ENCODE peak calls at places on chromosomes 2 and 18, in nine cellular contexts. D is psoas muscle; F is AG04450; J is lower lobe of right lung; O is body of pancreas; K is heart left ventricle; Q is coronary artery; R is CD8-positive, alpha-beta T cell; H is neuronal stem cell. N is an unnamed sample.

GRCh38 chr2:127575941-127576432 is 40.5 kb downstream of the MYO7B start:
- DNase-seq in H (no peak), F (no peak), D (no peak), R (no peak), K (no peak), Q (no peak), O (no peak), J (no peak), N (no peak)

GRCh38 chr2:166612214-166612613 is 118.2 kb upstream of the SCN7A start:
- DNase-seq in D (no peak), R (no peak), H (no peak), J (no peak), Q (no peak), K (no peak), F (no peak), O (no peak), N (no peak)

GRCh38 chr2:196944570-196944969 is 18.1 kb upstream of the PGAP1 start:
- DNase-seq in R (no peak), O (no peak), K (no peak), Q (no peak), H (no peak), J (no peak), F (no peak), D (no peak), N (no peak)

GRCh38 chr18:11377766-11378540 is 228.6 kb upstream of the PIEZO2 start:
- DNase-seq in O (no peak), K (no peak), R (no peak), F (no peak), H (no peak), D (no peak), J (no peak), Q (no peak), N (no peak)

GRCh38 chr2:105856576-105856975 is 111.9 kb downstream of the NCK2 start:
- DNase-seq in H (no peak), D (no peak), O (no peak), F (no peak), R (no peak), Q (no peak), J (no peak), K (no peak), N (no peak)

GRCh38 chr2:137950238-137950637 is 14.0 kb upstream of the HNMT start:
- DNase-seq in J (no peak), R (no peak), K (no peak), D (no peak), H (no peak), F (no peak), O (no peak), Q (no peak), N (no peak)

GRCh38 chr2:206255003-206255402 is 19.5 kb upstream of the ZDBF2 start:
- DNase-seq in O (no peak), J (no peak), D (no peak), H (no peak), R (no peak), K (no peak), Q (no peak), F (no peak), N (no peak)

GRCh38 chr2:196338440-196338839 is 167.1 kb upstream of the STK17B start:
- DNase-seq in H (no peak), K (no peak), F (no peak), R (no peak), O (no peak), D (no peak), Q (no peak), J (no peak), N (no peak)

GRCh38 chr2:26317377-26318105 is 28.4 kb upstream of the SELENOI start:
- DNase-seq in J (no peak), F (no peak), D (no peak), Q (no peak), H (no peak), K (no peak), R (no peak), O (no peak), N (no peak)

GRCh38 chr2:173109253-173110188 is 33.9 kb downstream of the MAP3K20 start:
- DNase-seq in H (no peak), F (peak), Q (no peak), K (no peak), O (no peak), J (no peak), R (no peak), D (no peak), N (no peak)

GRCh38 chr2:74708883-74709282 is 54.8 kb downstream of the SEMA4F start:
- DNase-seq in K (no peak), F (peak), Q (no peak), R (no peak), H (no peak), J (no peak), D (no peak), O (no peak), N (peak)

GRCh38 chr2:240798327-240798905 is 21.6 kb downstream of the KIF1A start:
- DNase-seq in J (no peak), H (no peak), R (no peak), F (no peak), K (no peak), O (no peak), D (no peak), Q (no peak), N (no peak)

GRCh38 chr18:69969491-69969890 is 21.8 kb upstream of the CD226 start:
- DNase-seq in F (no peak), Q (no peak), J (no peak), R (no peak), K (no peak), O (no peak), H (no peak), D (no peak), N (no peak)

GRCh38 chr2:238242731-238243495 is 3.1 kb upstream of the HES6 start:
- DNase-seq in F (no peak), Q (peak), D (peak), R (no peak), K (no peak), J (no peak), O (peak), H (no peak), N (no peak)

GRCh38 chr2:240405654-240406313 is 29.7 kb upstream of the GPC1 start:
- DNase-seq in Q (no peak), J (no peak), R (no peak), D (no peak), K (no peak), H (no peak), F (no peak), O (no peak), N (peak)

GRCh38 chr2:237379636-237380035 is 34.3 kb downstream of the COL6A3 start:
- DNase-seq in K (no peak), F (no peak), D (no peak), O (no peak), Q (no peak), H (no peak), J (no peak), R (no peak), N (no peak)

GRCh38 chr2:181306785-181307184 is 150.4 kb upstream of the ITGA4 start:
- DNase-seq in K (no peak), J (no peak), D (no peak), F (no peak), R (no peak), O (no peak), H (no peak), Q (no peak), N (no peak)

GRCh38 chr2:224523626-224524577 is 61.3 kb downstream of the CUL3 start:
- DNase-seq in Q (no peak), J (no peak), D (no peak), F (no peak), H (no peak), O (no peak), R (no peak), K (no peak), N (no peak)

GRCh38 chr18:58140366-58141325 is 96.6 kb downstream of the NEDD4L start:
- DNase-seq in K (no peak), J (no peak), H (no peak), R (no peak), O (no peak), Q (no peak), D (no peak), F (no peak), N (no peak)

GRCh38 chr2:74894261-74895030 is 60.5 kb downstream of the HK2 start:
- DNase-seq in K (no peak), D (no peak), Q (no peak), R (no peak), F (no peak), O (no peak), J (no peak), H (no peak), N (no peak)

GRCh38 chr18:62450546-62451395 is 72.1 kb upstream of the ZCCHC2 start:
- DNase-seq in K (peak), J (peak), R (no peak), O (peak), F (no peak), Q (peak), H (no peak), D (peak), N (peak)

GRCh38 chr2:144582651-144583361 is 62.9 kb upstream of the ZEB2 start:
- DNase-seq in F (no peak), R (no peak), Q (no peak), H (no peak), O (no peak), K (no peak), J (no peak), D (no peak), N (no peak)

GRCh38 chr18:11570073-11570588 is 39.3 kb upstream of the SLC35G4 start:
- DNase-seq in J (no peak), O (no peak), D (no peak), R (no peak), F (no peak), H (no peak), Q (no peak), K (no peak), N (no peak)

GRCh38 chr2:219175928-219176817 is 552 bp downstream of the CNPPD1 start:
- DNase-seq in Q (peak), K (peak), D (peak), O (peak), F (no peak), J (peak), R (no peak), H (peak), N (no peak)

GRCh38 chr2:39606585-39606984 is 59.1 kb upstream of the TMEM178A start:
- DNase-seq in Q (no peak), K (no peak), O (no peak), F (no peak), D (no peak), J (no peak), H (no peak), R (no peak), N (no peak)

GRCh38 chr2:37890893-37891495 is 34.1 kb upstream of the RMDN2 start:
- DNase-seq in J (peak), Q (no peak), D (peak), H (peak), O (peak), F (no peak), K (peak), R (peak), N (no peak)

GRCh38 chr2:50126845-50127244 is 905.1 kb downstream of the NRXN1 start:
- DNase-seq in J (no peak), R (no peak), O (no peak), F (no peak), K (no peak), Q (no peak), D (no peak), H (no peak), N (no peak)

GRCh38 chr2:64751286-64752260 is 97.9 kb upstream of the SERTAD2 start:
- DNase-seq in H (no peak), D (no peak), K (peak), R (no peak), Q (no peak), J (peak), O (peak), F (peak), N (peak)

GRCh38 chr18:33944493-33944892 is 280.2 kb downstream of the NOL4 start:
- DNase-seq in O (no peak), H (no peak), R (no peak), Q (no peak), J (no peak), K (no peak), D (no peak), F (no peak), N (no peak)

DNA sequence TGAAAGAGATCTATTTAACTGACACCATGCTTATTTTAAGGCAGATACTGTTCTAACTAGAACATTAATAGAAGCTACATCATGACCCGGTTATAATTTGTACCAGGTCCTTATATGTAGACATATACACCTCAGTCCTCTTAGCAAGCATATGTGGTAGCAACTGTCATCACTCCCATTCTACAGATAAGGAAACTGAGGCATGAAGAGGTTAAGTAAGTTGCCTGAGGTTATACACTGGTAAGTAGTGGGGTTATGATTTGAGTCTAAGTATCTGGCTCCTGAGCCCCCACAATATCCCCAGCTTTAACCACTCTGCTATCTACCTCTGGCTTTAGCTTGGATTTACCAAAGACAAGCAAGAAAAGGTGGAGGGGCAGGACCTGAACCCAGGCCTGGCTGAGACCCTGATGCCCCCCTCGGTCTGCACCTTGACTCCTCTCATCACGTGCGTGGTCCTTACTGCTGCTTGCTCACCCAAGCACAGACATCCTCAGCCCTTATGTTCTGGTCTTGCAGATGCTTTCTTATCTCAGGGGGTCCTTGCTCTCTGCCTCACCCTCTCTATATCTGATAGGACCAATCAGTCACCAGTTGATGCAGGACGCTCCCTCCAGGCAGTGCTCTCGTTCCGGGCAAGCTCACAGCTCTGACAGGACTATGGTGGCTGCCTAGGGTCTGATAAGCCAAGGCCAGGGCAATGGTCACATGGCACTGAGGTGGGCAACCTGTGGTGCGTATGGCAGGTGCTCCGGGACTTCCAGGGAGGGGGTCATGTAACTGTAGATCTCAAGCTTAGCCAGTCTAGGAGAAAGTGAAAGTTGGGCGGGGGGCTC is 4.0 kb downstream of the DYSF start:
- DNase-seq in F (no peak), J (no peak), H (no peak), D (no peak), K (no peak), R (no peak), O (no peak), Q (no peak), N (no peak)
- H3K27ac ChIP-seq in F (no peak), J (no peak), H (no peak), D (peak), K (peak), R (no peak), O (no peak), Q (no peak), N (no peak)

DNA sequence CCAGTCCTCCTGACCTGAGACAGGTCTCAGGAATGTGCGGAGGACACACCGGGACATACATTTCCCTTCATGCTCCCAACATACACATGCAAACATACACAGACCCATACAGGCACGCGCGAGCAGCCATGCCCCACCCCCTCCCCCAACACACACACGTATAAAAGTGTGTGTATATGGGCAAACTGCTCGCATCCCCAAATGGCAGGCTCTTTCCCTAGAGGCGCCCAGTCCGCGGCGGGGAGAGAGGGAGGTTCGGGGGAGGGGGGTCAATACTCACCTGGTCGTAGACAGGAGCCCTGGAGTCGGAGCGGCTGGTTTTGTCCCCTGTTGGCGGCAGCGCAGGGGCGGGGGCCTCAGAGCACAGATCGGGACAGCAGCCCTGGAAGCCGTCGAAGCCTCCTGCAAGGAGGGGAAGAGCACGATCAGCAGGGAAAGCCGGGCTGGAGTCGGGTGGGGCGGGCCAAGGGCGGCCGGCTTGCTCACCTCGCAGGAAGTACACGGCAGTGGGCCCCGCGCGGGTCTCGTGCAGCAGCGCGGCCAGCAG is 686 bp downstream of the DUSP2 start:
- DNase-seq in H (no peak), Q (no peak), O (peak), R (no peak), D (no peak), J (peak), K (no peak), F (no peak), N (peak)
- H3K27ac ChIP-seq in H (no peak), Q (no peak), O (no peak), R (peak), D (peak), J (peak), K (no peak), F (no peak), N (no peak)

GRCh38 chr2:48112911-48113687 is 206.8 kb upstream of the FBXO11 start:
- DNase-seq in D (no peak), J (no peak), K (no peak), R (no peak), Q (no peak), O (no peak), F (no peak), H (no peak), N (no peak)

GRCh38 chr2:48113767-48114166 is 207.5 kb upstream of the FBXO11 start:
- DNase-seq in R (no peak), Q (no peak), F (no peak), O (no peak), K (no peak), J (no peak), H (no peak), D (no peak), N (no peak)

GRCh38 chr2:48110497-48110896 is 204.2 kb upstream of the FBXO11 start:
- DNase-seq in R (no peak), D (no peak), Q (no peak), O (no peak), F (no peak), K (no peak), J (no peak), H (no peak), N (no peak)

GRCh38 chr2:48116518-48116917 is 210.2 kb upstream of the FBXO11 start:
- DNase-seq in Q (no peak), R (no peak), D (no peak), O (no peak), F (no peak), J (no peak), H (no peak), K (no peak), N (no peak)

DNA sequence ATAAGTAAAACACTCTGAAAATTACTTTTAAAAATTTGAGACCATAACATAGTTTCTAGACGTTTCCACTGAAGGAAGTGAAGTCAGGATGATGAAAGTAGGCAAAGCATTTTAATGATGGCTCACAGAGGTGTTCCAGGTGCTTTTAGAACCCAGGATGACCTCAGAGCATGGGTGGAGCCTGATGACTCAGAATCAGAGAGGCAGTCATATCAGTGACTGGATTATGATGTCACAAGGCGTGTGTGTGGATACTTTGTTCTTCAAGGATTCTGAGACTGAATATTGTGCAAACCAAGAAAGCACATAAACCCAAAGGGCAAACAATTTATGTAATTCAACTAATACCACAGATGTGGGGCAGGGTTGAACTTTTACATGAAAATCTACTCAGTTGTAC is 208.0 kb upstream of the FBXO11 start:
- DNase-seq in R (no peak), Q (no peak), H (no peak), K (no peak), D (no peak), O (no peak), F (no peak), J (no peak), N (peak)
- H3K27ac ChIP-seq in R (no peak), Q (no peak), H (no peak), K (no peak), D (no peak), O (no peak), F (no peak), J (no peak), N (peak)

DNA sequence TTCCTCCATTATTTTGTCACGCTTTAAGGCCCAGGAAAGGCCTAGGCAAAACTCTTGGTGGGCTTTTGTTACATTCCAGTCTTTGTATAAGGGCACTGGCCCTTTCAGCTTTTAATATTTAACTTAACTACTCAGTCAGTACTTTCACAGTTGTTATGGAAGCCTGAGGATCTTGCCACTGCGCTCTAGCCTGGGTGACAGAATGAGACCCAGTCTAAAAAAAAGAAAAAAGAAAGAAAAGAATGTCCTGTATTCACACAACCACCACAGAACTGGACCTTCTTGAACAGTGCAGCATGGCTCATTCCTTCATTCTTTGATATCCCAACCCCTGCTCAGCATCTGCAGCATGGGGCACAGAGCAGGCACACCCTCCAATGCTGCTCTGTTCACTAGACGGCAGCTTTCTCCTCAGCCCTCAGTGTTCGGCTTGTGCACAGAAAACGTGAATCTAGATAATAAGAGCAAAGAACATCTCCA is 93.4 kb upstream of the MSH2 start:
- DNase-seq in F (no peak), Q (no peak), R (no peak), K (no peak), O (no peak), D (no peak), J (peak), H (no peak), N (no peak)
- H3K27ac ChIP-seq in F (no peak), Q (no peak), R (no peak), K (peak), O (no peak), D (no peak), J (peak), H (peak), N (no peak)

DNA sequence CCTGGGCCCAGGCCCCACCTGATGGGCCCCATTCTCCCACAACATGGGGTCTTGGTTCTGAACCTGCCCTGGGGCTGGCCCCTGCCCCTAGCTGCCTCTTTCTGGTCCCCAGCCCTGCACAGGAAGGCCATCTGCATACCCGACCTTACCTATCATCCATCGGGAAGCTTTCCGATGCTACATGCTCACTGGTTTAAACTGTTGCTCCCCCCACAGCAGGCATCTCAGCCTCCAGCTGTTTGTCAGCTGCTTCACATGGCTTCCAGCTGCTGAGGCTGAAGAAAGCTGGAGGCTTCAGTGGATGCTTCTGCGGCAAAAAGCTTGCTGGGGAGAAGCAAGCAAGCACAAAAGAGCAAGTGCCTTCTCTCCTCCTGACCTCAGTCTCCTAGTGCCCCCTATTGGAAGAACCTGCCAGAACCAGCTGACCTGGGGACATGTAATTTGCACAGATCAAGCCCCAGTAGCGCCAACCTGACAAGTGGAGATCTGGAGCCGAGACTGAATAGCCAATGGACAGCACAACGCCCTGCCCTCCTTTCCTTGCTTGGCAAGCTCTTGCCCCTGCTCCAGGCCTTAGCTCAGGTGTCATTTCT is 24.1 kb upstream of the RHOB start:
- DNase-seq in H (no peak), D (no peak), F (no peak), O (no peak), Q (peak), R (no peak), K (peak), J (no peak), N (no peak)
- H3K27ac ChIP-seq in H (no peak), D (peak), F (no peak), O (peak), Q (peak), R (no peak), K (peak), J (peak), N (peak)

GRCh38 chr2:42030829-42031228 is 17.0 kb upstream of the PKDCC start:
- DNase-seq in D (no peak), F (no peak), Q (peak), R (no peak), J (no peak), K (no peak), O (no peak), H (no peak), N (no peak)
- H3K27ac ChIP-seq in D (no peak), F (no peak), Q (no peak), R (no peak), J (no peak), K (no peak), O (no peak), H (peak), N (no peak)

N was measured in RWPE2.